ENCODE peak calls at places on chromosomes 11 and 22, in ten cellular contexts. D is lower lobe of right lung; N is AG04450; C is left lung; B is heart right ventricle; E is colonic mucosa; V is CD8-positive, alpha-beta T cell; P is HL-60; F is brain microvascular endothelial cell; T is choroid plexus epithelial cell. U is an unnamed sample.

GRCh38 chr22:36238348-36239149 is 778 bp downstream of the APOL2 start:
- DNase-seq in D (no peak), N (no peak), C (no peak), B (no peak), E (peak), V (no peak), P (no peak), F (no peak), T (peak), U (no peak)

GRCh38 chr11:64810891-64811272 is 531 bp upstream of the MEN1 start:
- DNase-seq in D (no peak), N (no peak), C (no peak), B (no peak), E (peak), V (peak), P (no peak), F (peak), T (no peak), U (no peak)

GRCh38 chr11:65958774-65959420 is 2.6 kb upstream of the SART1 start:
- DNase-seq in D (no peak), N (no peak), C (peak), B (no peak), E (no peak), V (no peak), P (no peak), F (no peak), T (no peak), U (no peak)

GRCh38 chr11:13126430-13126829 is 117.3 kb downstream of the RASSF10 start:
- DNase-seq in D (no peak), N (peak), C (no peak), B (no peak), E (no peak), V (no peak), P (no peak), F (peak), T (peak), U (peak)

GRCh38 chr11:125256471-125257010 is 92.0 kb downstream of the PKNOX2 start:
- DNase-seq in D (no peak), N (no peak), C (no peak), B (no peak), E (no peak), V (no peak), P (no peak), F (no peak), T (peak), U (no peak)

GRCh38 chr22:30562391-30562790 is 12.1 kb downstream of the GAL3ST1 start:
- DNase-seq in D (no peak), N (no peak), C (no peak), B (no peak), E (no peak), V (no peak), P (no peak), F (no peak), T (no peak), U (no peak)

GRCh38 chr22:35921777-35922176 is 106.8 kb downstream of the RBFOX2 start:
- DNase-seq in D (no peak), N (peak), C (no peak), B (peak), E (peak), V (peak), P (peak), F (peak), T (peak), U (peak)

GRCh38 chr11:117684731-117685130 is 112.3 kb downstream of the DSCAML1 start:
- DNase-seq in D (no peak), N (no peak), C (no peak), B (no peak), E (no peak), V (no peak), P (no peak), F (no peak), T (no peak), U (no peak)

GRCh38 chr11:57649826-57650738 is at the start of gene YPEL4:
- DNase-seq in D (peak), N (peak), C (no peak), B (peak), E (no peak), V (peak), P (no peak), F (peak), T (peak), U (peak)

GRCh38 chr22:45977003-45977395 is at the start of gene WNT7B:
- DNase-seq in D (peak), N (no peak), C (peak), B (no peak), E (no peak), V (no peak), P (no peak), F (no peak), T (no peak), U (no peak)

GRCh38 chr11:46445192-46445591 is 53.6 kb upstream of the CHRM4 start:
- DNase-seq in D (no peak), N (no peak), C (no peak), B (no peak), E (no peak), V (no peak), P (no peak), F (no peak), T (no peak), U (no peak)

GRCh38 chr22:39349506-39349966 is 255 bp upstream of the SYNGR1 start:
- DNase-seq in D (peak), N (no peak), C (no peak), B (peak), E (no peak), V (no peak), P (peak), F (no peak), T (no peak), U (no peak)

GRCh38 chr11:47571895-47572294 is 6.5 kb downstream of the PTPMT1 start:
- DNase-seq in D (no peak), N (no peak), C (no peak), B (no peak), E (no peak), V (no peak), P (no peak), F (peak), T (peak), U (peak)

GRCh38 chr11:32963721-32964120 is 52.0 kb upstream of the DEPDC7 start:
- DNase-seq in D (no peak), N (no peak), C (no peak), B (no peak), E (no peak), V (no peak), P (no peak), F (no peak), T (no peak), U (no peak)

GRCh38 chr22:22045576-22046335 is 63.2 kb upstream of the TOP3B start:
- DNase-seq in D (no peak), N (no peak), C (no peak), B (no peak), E (no peak), V (no peak), P (no peak), F (no peak), T (no peak), U (no peak)

GRCh38 chr22:39415506-39415905 is 15.9 kb downstream of the TAB1 start:
- DNase-seq in D (no peak), N (no peak), C (peak), B (no peak), E (no peak), V (no peak), P (no peak), F (no peak), T (no peak), U (no peak)

GRCh38 chr22:30308518-30309230 is 18.1 kb downstream of the TBC1D10A start:
- DNase-seq in D (no peak), N (no peak), C (no peak), B (no peak), E (no peak), V (no peak), P (no peak), F (no peak), T (peak), U (no peak)

GRCh38 chr22:24436553-24436952 is 9.2 kb downstream of the ADORA2A start:
- DNase-seq in D (no peak), N (no peak), C (peak), B (no peak), E (no peak), V (no peak), P (no peak), F (no peak), T (no peak), U (no peak)

GRCh38 chr22:36986242-36986821 is 32.9 kb downstream of the TST start:
- DNase-seq in D (no peak), N (no peak), C (no peak), B (no peak), E (peak), V (no peak), P (peak), F (no peak), T (no peak), U (no peak)

GRCh38 chr11:112962854-112963367 is 1.7 kb downstream of the NCAM1 start:
- DNase-seq in D (peak), N (no peak), C (peak), B (peak), E (peak), V (no peak), P (no peak), F (no peak), T (no peak), U (no peak)

GRCh38 chr11:10561043-10561818 is 7.2 kb downstream of the LYVE1 start:
- DNase-seq in D (no peak), N (no peak), C (no peak), B (no peak), E (no peak), V (no peak), P (no peak), F (no peak), T (no peak), U (no peak)

GRCh38 chr11:14522801-14523200 is 2.6 kb upstream of the PSMA1 start:
- DNase-seq in D (no peak), N (no peak), C (no peak), B (no peak), E (no peak), V (no peak), P (no peak), F (no peak), T (no peak), U (no peak)

GRCh38 chr11:58286249-58286648 is 18.2 kb upstream of the OR10W1 start:
- DNase-seq in D (no peak), N (peak), C (no peak), B (no peak), E (peak), V (no peak), P (peak), F (peak), T (peak), U (peak)

DNA sequence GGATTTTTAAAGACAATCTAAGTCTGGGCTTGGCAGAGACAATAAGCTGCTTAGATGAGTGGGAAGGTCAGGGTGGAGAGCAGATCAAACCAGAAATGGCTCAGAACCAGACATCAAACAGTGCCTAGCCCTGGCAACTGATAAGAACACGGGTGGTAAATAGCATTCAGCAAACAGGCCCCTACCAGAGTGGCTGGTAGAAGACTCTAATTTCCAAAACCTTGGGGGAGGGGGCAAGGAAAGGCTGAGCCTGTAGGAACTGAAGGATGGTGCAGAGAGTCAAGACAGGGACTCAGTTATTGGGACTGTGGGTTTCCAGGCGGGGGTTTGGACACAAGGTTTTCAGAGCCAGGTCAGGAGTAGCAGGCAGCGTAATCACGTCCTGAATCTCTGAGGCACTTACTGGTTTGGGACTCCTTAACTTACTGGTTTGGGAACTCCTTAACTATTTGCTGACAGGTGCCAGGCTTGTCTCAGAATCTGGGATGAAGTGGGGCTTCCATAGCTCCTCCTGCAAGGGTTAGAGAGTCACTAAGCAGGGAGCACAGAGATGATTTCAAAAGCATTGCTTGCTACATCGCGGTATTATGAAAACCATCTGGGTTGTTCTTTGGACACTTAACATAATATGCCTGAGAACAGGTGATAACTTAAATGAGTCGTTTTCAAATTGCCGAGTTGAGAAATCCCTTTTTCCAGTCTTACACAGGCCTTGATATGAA is 5.7 kb upstream of the ABTB2 start:
- DNase-seq in D (no peak), N (no peak), C (no peak), B (no peak), E (no peak), V (no peak), P (peak), F (no peak), T (no peak), U (no peak)
- TF ChIP-seq CTCF in D (no peak), N (no peak), C (no peak), B (no peak), E (no peak), V (no peak), P (no peak), F (no peak), T (no peak), U (no peak)

GRCh38 chr22:26751217-26751616 is 93.8 kb downstream of the MIAT start:
- DNase-seq in D (no peak), N (no peak), C (no peak), B (peak), E (no peak), V (no peak), P (peak), F (no peak), T (peak), U (no peak)
- H3K4me3 ChIP-seq in D (no peak), N (no peak), C (no peak), B (no peak), E (no peak), V (no peak), P (no peak), F (no peak), T (no peak), U (no peak)

GRCh38 chr11:44559207-44559943 is 6.1 kb upstream of the CD82 start:
- DNase-seq in D (no peak), N (no peak), C (no peak), B (no peak), E (no peak), V (no peak), P (no peak), F (no peak), T (no peak), U (no peak)
- TF ChIP-seq CTCF in D (no peak), N (no peak), C (no peak), B (no peak), E (no peak), V (no peak), P (no peak), F (no peak), T (no peak), U (no peak)

GRCh38 chr11:103085758-103086365 is 6.1 kb downstream of the DCUN1D5 start:
- DNase-seq in D (no peak), N (no peak), C (no peak), B (no peak), E (no peak), V (no peak), P (no peak), F (peak), T (peak), U (peak)
- H3K4me3 ChIP-seq in D (no peak), N (no peak), C (no peak), B (no peak), E (no peak), V (no peak), P (no peak), F (no peak), T (no peak), U (no peak)

GRCh38 chr22:38098410-38099249 is 11.9 kb downstream of the BAIAP2L2 start:
- DNase-seq in D (peak), N (no peak), C (peak), B (no peak), E (no peak), V (no peak), P (no peak), F (peak), T (no peak), U (peak)

GRCh38 chr22:38103641-38104040 is 6.8 kb downstream of the BAIAP2L2 start:
- DNase-seq in D (peak), N (no peak), C (no peak), B (no peak), E (no peak), V (no peak), P (no peak), F (no peak), T (no peak), U (no peak)

GRCh38 chr22:38097058-38097457 is 13.1 kb upstream of the SLC16A8 start:
- DNase-seq in D (no peak), N (no peak), C (peak), B (no peak), E (no peak), V (no peak), P (no peak), F (no peak), T (no peak), U (no peak)

DNA sequence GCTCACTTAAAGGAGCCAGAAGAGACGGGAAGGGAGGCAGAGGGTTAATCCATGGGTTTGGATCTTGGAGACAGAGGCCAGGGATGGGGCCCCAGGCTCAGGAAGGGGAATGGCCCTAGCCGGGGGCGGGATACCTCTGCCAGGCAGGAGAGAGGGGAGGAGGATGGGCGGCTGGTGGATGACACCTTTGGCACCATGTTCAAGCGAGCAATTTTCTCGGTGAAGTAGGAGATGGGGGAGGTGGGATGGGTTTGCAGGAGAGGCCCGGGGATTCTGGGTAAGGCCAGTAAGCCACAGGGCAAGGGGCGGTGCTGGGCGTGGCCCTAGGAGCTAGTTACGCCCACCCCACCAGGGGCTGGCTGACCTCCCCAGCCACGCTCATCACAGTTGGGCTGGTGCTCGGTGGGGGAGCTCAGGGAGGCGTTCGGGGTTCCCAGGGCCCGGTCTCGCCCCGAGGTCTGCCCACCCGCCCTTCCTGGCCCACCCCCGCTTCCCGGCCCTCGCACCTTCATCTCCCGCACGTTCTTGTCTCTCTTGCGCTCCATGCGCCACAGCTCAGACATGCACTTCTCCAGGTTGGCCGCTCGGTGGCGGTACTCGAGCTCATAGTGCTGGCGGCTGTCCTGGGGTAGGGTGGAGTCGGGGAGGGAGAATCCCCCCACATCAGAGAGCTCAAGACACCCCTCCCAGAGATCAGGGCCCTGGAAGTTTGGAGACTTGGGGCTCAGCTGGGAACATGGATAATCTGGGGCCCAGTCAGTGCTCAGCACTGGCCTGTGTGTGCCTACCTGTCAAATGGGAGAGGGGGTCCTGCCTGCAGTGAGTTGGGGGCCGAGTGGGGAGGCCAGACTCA is 12.7 kb downstream of the BAIAP2L2 start:
- DNase-seq in D (peak), N (no peak), C (peak), B (no peak), E (no peak), V (no peak), P (no peak), F (no peak), T (peak), U (peak)
- TF ChIP-seq CTCF in D (peak), N (peak), C (no peak), B (no peak), E (no peak), V (no peak), P (no peak), F (peak), T (peak), U (peak)

GRCh38 chr11:61578819-61579218 is 2.1 kb downstream of the SYT7 start:
- DNase-seq in D (no peak), N (no peak), C (no peak), B (no peak), E (no peak), V (no peak), P (no peak), F (no peak), T (no peak), U (no peak)

GRCh38 chr11:61581931-61582330 is 1.1 kb upstream of the SYT7 start:
- DNase-seq in D (no peak), N (no peak), C (no peak), B (no peak), E (no peak), V (no peak), P (no peak), F (no peak), T (no peak), U (no peak)

GRCh38 chr11:61580292-61580888 is 486 bp downstream of the SYT7 start:
- DNase-seq in D (no peak), N (no peak), C (no peak), B (no peak), E (no peak), V (no peak), P (no peak), F (no peak), T (no peak), U (no peak)

GRCh38 chr11:61579398-61580291 is 1.2 kb downstream of the SYT7 start:
- DNase-seq in D (no peak), N (no peak), C (no peak), B (no peak), E (no peak), V (no peak), P (no peak), F (no peak), T (no peak), U (no peak)

GRCh38 chr11:61581030-61581928 is at the start of gene SYT7:
- DNase-seq in D (peak), N (peak), C (peak), B (peak), E (peak), V (peak), P (peak), F (peak), T (peak), U (peak)
- H3K4me3 ChIP-seq in D (peak), N (peak), C (peak), B (peak), E (peak), V (peak), P (peak), F (peak), T (peak), U (peak)

DNA sequence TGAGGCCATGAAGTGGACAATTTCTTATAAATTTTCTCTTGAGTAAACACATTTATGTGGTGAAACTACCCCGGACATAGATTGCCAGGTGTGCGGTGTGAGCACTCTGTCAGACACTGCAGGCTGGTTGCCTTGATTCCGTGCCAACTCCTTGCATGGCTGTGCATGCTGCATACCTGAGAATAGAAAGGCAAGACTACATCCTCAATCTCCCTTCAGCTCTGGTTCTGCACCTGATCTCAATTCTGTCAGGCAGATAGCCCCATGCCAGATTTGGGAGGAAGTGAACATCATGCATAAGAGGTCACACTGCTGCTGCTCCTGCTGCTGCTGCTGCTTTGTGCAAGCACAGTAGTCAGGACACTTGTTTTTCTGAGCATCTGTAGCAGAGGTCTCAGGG is 42.5 kb upstream of the DEUP1 start:
- DNase-seq in D (no peak), N (no peak), C (no peak), B (no peak), E (no peak), V (no peak), P (no peak), F (no peak), T (no peak), U (no peak)
- TF ChIP-seq CTCF in D (no peak), N (no peak), C (no peak), B (no peak), E (no peak), V (no peak), P (no peak), F (no peak), T (no peak), U (no peak)

GRCh38 chr22:42769574-42770447 is 49.1 kb upstream of the A4GALT start:
- DNase-seq in D (peak), N (peak), C (no peak), B (peak), E (peak), V (no peak), P (no peak), F (peak), T (peak), U (peak)
- H3K4me3 ChIP-seq in D (peak), N (peak), C (no peak), B (peak), E (no peak), V (no peak), P (peak), F (no peak), T (peak), U (no peak)

GRCh38 chr11:1333091-1333772 is 23.8 kb upstream of the TOLLIP start:
- DNase-seq in D (no peak), N (no peak), C (no peak), B (no peak), E (no peak), V (no peak), P (no peak), F (no peak), T (no peak), U (no peak)
- TF ChIP-seq CTCF in D (no peak), N (no peak), C (no peak), B (no peak), E (no peak), V (no peak), P (no peak), F (no peak), T (no peak), U (no peak)

U was measured in fibroblast of the aortic adventitia.